ENCODE peak calls at places on chromosomes 3 and 15, in nine cellular contexts. T is psoas muscle, S is astrocyte of the spinal cord, C is ascending aorta, H is cardiac muscle cell, E is tibial artery, Z is A549, V is HCT116, P is AG04450. K is an unnamed sample.

GRCh38 chr3:125055165-125055912 is 458 bp downstream of the HEG1 start:
- DNase-seq in T (peak; percentile 51), S (no peak), C (no peak), H (peak; percentile 29), E (no peak), Z (no peak), V (no peak), P (no peak), K (no peak)

GRCh38 chr15:58179206-58179605 is 41.0 kb downstream of the AQP9 start:
- DNase-seq in T (no peak), S (peak; percentile 18), C (no peak), H (no peak), E (no peak), Z (no peak), V (no peak), P (no peak), K (no peak)

GRCh38 chr3:52820741-52821140 is 9.7 kb downstream of the ITIH4 start:
- DNase-seq in T (no peak), S (peak; percentile 17), C (no peak), H (peak; percentile 26), E (no peak), Z (peak; percentile 40), V (peak; percentile 12), P (no peak), K (no peak)

GRCh38 chr3:32842531-32842931 is 24.7 kb downstream of the TRIM71 start:
- DNase-seq in T (no peak), S (no peak), C (no peak), H (no peak), E (no peak), Z (no peak), V (no peak), P (no peak), K (no peak)

GRCh38 chr3:45212095-45212468 is 14.0 kb downstream of the TMEM158 start:
- DNase-seq in T (no peak), S (no peak), C (no peak), H (no peak), E (no peak), Z (no peak), V (no peak), P (no peak), K (no peak)

GRCh38 chr15:92327033-92327432 is 66.6 kb upstream of the ST8SIA2 start:
- DNase-seq in T (no peak), S (no peak), C (no peak), H (no peak), E (no peak), Z (no peak), V (no peak), P (no peak), K (no peak)

GRCh38 chr3:78887608-78888011 is 880.2 kb downstream of the ROBO1 start:
- DNase-seq in T (no peak), S (peak; percentile 56), C (no peak), H (peak; percentile 57), E (no peak), Z (no peak), V (no peak), P (no peak), K (no peak)

GRCh38 chr3:147404800-147405551 is 1.4 kb downstream of the ZIC4 start:
- DNase-seq in T (no peak), S (peak; percentile 41), C (no peak), H (no peak), E (no peak), Z (no peak), V (no peak), P (no peak), K (no peak)

GRCh38 chr3:15428539-15428938 is 1.1 kb downstream of the EAF1 start:
- DNase-seq in T (no peak), S (peak; percentile 14), C (no peak), H (peak; percentile 61), E (no peak), Z (no peak), V (no peak), P (no peak), K (no peak)

DNA sequence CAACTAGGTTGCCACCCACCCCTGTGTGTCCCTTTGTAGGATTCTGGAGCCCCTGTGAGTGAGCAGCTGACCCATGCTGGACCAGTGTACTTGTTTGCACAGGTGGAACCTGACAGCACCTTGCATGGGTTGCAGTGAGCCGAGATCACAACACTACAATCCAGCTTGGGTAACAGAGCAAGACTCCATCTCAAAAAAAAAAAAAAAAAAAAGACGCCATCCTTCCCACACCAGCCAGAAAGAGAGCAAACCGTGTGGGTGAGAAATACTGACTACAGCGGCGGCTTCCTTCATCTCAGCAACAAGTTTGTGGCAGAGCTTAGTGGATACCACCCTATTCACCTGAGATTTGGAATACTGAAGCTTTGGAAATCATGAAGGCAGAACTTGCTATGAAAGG is 746 bp upstream of the CD80 start:
- DNase-seq in T (no peak), S (no peak), C (no peak), H (no peak), E (no peak), Z (no peak), V (no peak), P (no peak), K (no peak)
- H3K4me3 ChIP-seq in T (no peak overlapping the region), S (no peak overlapping the region), C (no peak overlapping the region), H (no peak overlapping the region), E (no peak overlapping the region), Z (no peak overlapping the region), V (no peak overlapping the region), P (no peak overlapping the region), K (no peak overlapping the region)

DNA sequence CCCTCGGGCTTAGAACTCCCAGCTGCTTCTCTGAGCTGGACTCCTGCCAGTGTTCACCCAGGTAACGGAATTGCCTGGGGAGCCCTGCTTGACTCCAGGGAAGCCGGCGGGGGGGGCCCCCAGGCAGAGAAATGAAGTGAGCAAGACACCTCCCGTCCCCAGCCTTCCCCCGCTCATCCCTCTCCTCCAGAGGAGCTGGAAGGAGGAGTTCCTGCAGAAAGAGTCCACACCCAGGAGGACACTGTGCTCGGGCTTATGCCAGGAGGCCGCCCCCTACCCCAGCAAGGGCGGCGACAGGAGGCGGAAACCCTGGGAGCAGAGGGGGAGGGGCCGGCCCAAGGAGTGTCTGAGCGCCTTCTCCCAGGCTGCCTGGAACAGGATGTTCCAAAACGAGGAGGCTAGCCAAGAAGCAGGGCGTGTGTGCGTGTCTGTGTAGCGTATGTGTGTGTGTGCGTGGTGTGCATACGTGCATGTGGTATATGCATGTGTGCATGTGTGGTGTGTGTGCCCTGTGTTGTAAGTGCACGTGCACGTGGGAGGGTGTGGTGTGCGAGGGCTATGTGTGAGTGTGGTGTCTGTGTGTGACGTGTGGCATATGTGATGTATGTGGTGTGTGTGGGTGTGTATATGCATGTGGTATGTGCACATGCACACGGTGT is 511.3 kb downstream of the SHQ1 start:
- DNase-seq in T (peak; percentile 88), S (peak; percentile 65), C (no peak), H (peak; percentile 89), E (peak; percentile 87), Z (no peak), V (no peak), P (no peak), K (peak; percentile 76)
- H3K4me3 ChIP-seq in T (no peak overlapping the region), S (no peak overlapping the region), C (no peak overlapping the region), H (no peak overlapping the region), E (peak overlapping the region; percentile 16), Z (no peak overlapping the region), V (no peak overlapping the region), P (no peak overlapping the region), K (no peak overlapping the region)

DNA sequence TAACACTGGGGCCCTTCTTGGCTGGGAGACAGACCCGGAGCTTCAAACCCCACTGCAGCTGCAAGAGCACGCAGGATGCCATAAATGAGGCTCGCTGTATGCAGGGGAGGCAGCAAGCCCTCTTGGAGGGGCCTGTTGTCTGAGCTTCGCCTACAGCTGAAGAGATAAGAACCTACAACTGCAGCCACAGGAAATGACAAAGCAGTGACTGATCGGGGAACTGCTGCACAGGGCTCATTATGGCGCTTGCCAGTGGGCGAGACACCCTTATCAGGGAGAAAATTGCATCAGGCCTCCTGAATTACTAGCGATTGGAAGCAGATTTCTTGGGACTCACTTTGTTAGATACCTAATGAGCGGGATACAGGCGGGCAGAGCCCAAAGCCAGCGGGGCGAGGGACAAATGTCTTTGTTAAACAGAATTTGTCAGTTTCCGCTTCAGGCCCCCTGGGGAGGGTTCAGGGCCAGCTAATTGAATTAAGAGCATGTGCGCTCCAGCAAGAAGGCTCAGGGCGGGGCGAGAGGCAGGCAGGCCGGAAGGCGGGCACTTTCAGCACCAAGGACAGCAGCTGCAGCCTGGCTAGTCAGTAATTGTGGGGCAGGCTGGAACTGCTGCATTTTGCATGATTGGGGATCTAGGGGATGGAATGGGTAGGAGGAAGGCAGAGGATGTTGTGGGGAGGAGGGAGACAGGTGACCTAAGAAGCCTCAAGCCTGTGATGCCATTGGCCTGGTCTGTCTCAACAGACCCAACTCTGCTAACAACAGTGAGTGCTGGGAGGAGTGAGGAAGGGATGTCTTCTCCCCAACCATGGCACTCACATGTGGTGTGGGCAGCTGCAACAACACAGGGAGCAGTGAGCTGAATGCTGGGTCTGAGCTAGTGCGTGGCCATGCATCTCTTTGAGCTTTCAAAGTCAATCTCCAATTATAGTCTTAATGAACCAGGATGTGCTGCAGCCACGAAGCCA is 55.3 kb downstream of the CCDC33 start:
- DNase-seq in T (peak; percentile 82), S (peak; percentile 73), C (no peak), H (peak; percentile 94), E (peak; percentile 80), Z (peak; percentile 56), V (peak; percentile 13), P (peak; percentile 21), K (peak; percentile 70)
- H3K4me3 ChIP-seq in T (no peak overlapping the region), S (no peak overlapping the region), C (no peak overlapping the region), H (no peak overlapping the region), E (no peak overlapping the region), Z (no peak overlapping the region), V (no peak overlapping the region), P (no peak overlapping the region), K (no peak overlapping the region)

GRCh38 chr15:39272901-39273300 is 308.0 kb upstream of the THBS1 start:
- DNase-seq in T (no peak), S (no peak), C (no peak), H (no peak), E (no peak), Z (no peak), V (no peak), P (no peak), K (no peak)

GRCh38 chr15:39269352-39269751 is 311.5 kb upstream of the THBS1 start:
- DNase-seq in T (no peak), S (no peak), C (no peak), H (no peak), E (no peak), Z (no peak), V (no peak), P (no peak), K (no peak)

GRCh38 chr15:39270976-39271375 is 309.9 kb upstream of the THBS1 start:
- DNase-seq in T (no peak), S (peak; percentile 88), C (no peak), H (peak; percentile 75), E (no peak), Z (no peak), V (no peak), P (peak; percentile 78), K (no peak)

GRCh38 chr15:39269821-39270220 is 311.1 kb upstream of the THBS1 start:
- DNase-seq in T (no peak), S (no peak), C (no peak), H (no peak), E (no peak), Z (no peak), V (no peak), P (no peak), K (no peak)

DNA sequence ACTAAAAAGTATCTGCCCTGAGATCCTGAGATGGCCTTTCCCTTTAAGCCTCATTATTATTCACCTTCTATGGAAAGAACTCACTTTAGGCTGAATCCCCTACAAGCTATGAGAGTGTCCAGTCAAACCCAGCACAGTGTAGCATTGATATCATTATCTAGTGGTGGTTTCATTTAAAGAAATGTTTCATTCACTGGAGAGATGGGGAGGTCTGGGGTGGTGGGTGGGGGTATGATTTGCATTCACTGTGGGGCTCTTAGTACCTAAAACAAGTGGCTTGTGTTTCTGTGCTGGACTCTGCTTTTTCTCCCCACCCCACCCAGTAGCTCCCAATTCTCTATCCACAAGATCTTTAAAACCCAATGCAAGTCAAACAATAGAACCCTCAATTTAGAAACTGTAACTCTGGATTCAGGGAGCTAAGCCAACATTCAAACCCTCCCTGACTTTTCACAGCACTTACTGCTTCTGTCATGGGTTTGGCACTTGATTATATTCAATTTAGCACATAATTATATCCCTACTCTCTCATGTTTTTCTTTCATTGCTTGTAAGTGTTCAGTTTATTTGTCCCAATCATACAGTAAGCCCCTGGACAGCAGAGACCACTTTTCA is 310.6 kb upstream of the THBS1 start:
- DNase-seq in T (no peak), S (no peak), C (no peak), H (no peak), E (no peak), Z (no peak), V (no peak), P (no peak), K (no peak)
- H3K4me3 ChIP-seq in T (no peak overlapping the region), S (no peak overlapping the region), C (no peak overlapping the region), H (no peak overlapping the region), E (no peak overlapping the region), Z (no peak overlapping the region), V (no peak overlapping the region), P (no peak overlapping the region), K (no peak overlapping the region)

K was measured in left lung.